ENCODE peak calls at places on chromosomes 1 and 21, in eight cellular contexts. T is lower lobe of right lung; F is OCI-LY7; R is Caco-2; Y is cardiac muscle cell; J is heart right ventricle; B is CD4-positive, CD25-positive, alpha-beta regulatory T cell; U is CD8-positive, alpha-beta T cell. S is an unnamed sample.

GRCh38 chr1:35855016-35855700 is 27.9 kb upstream of the AGO1 start:
- DNase-seq in T (no peak), F (peak; percentile 7), R (no peak), Y (no peak), J (no peak), B (no peak), U (no peak), S (no peak)

GRCh38 chr1:101043776-101044175 is 18.2 kb upstream of the DPH5 start:
- DNase-seq in T (no peak), F (no peak), R (no peak), Y (peak; percentile 19), J (no peak), B (no peak), U (no peak), S (no peak)

GRCh38 chr1:183841950-183842816 is 37.3 kb downstream of the RGL1 start:
- DNase-seq in T (no peak), F (no peak), R (no peak), Y (peak; percentile 25), J (no peak), B (peak; percentile 76), U (no peak), S (no peak)

GRCh38 chr1:175900171-175900570 is 156.8 kb upstream of the TNR start:
- DNase-seq in T (no peak), F (no peak), R (no peak), Y (no peak), J (no peak), B (no peak), U (no peak), S (no peak)

GRCh38 chr1:198623920-198624647 is 14.8 kb upstream of the PTPRC start:
- DNase-seq in T (no peak), F (peak; percentile 55), R (no peak), Y (no peak), J (no peak), B (no peak), U (no peak), S (no peak)

GRCh38 chr1:31715097-31715872 is 11.5 kb upstream of the COL16A1 start:
- DNase-seq in T (peak; percentile 82), F (peak; percentile 10), R (peak; percentile 90), Y (peak; percentile 96), J (peak; percentile 96), B (no peak), U (no peak), S (no peak)

GRCh38 chr1:202207292-202207691 is 13.7 kb downstream of the LGR6 start:
- DNase-seq in T (no peak), F (no peak), R (no peak), Y (no peak), J (no peak), B (no peak), U (no peak), S (no peak)

GRCh38 chr1:24966121-24966723 is 36.1 kb upstream of the RUNX3 start:
- DNase-seq in T (no peak), F (no peak), R (no peak), Y (no peak), J (no peak), B (no peak), U (no peak), S (no peak)

GRCh38 chr1:64884261-64885040 is 81.9 kb downstream of the JAK1 start:
- DNase-seq in T (no peak), F (no peak), R (no peak), Y (no peak), J (no peak), B (no peak), U (no peak), S (no peak)

GRCh38 chr1:23556661-23557470 is 2.4 kb downstream of the ID3 start:
- DNase-seq in T (no peak), F (peak; percentile 78), R (no peak), Y (peak; percentile 26), J (no peak), B (no peak), U (no peak), S (no peak)

GRCh38 chr1:68173283-68174172 is 58.8 kb downstream of the WLS start:
- DNase-seq in T (no peak), F (no peak), R (no peak), Y (no peak), J (no peak), B (no peak), U (no peak), S (no peak)

GRCh38 chr1:208803371-208803811 is 559.2 kb upstream of the PLXNA2 start:
- DNase-seq in T (no peak), F (no peak), R (no peak), Y (peak; percentile 63), J (no peak), B (no peak), U (no peak), S (no peak)

GRCh38 chr1:15409400-15410222 is at the start of gene EFHD2:
- DNase-seq in T (peak; percentile 93), F (peak; percentile 86), R (peak; percentile 72), Y (peak; percentile 87), J (peak; percentile 85), B (peak; percentile 84), U (peak; percentile 77), S (peak; percentile 94)

GRCh38 chr1:33005117-33005811 is 31.4 kb downstream of the AK2 start:
- DNase-seq in T (no peak), F (no peak), R (no peak), Y (no peak), J (no peak), B (no peak), U (no peak), S (no peak)

GRCh38 chr1:154752273-154753030 is 117.6 kb downstream of the KCNN3 start:
- DNase-seq in T (no peak), F (peak; percentile 11), R (no peak), Y (no peak), J (no peak), B (no peak), U (no peak), S (no peak)

GRCh38 chr1:24015226-24016210 is 35.4 kb upstream of the SRSF10 start:
- DNase-seq in T (no peak), F (no peak), R (no peak), Y (no peak), J (no peak), B (no peak), U (no peak), S (no peak)

GRCh38 chr1:197198333-197198732 is 51.9 kb upstream of the ASPM start:
- DNase-seq in T (no peak), F (no peak), R (no peak), Y (no peak), J (no peak), B (no peak), U (no peak), S (no peak)

GRCh38 chr21:23478381-23478780 is 2128.9 kb downstream of the MRPL39 start:
- DNase-seq in T (no peak), F (no peak), R (no peak), Y (no peak), J (no peak), B (no peak), U (no peak), S (no peak)
- H3K9me3 ChIP-seq in T (no peaks in the 10 kb centered on the region), F (peaks cover 36% of the 10 kb centered on the region), R (no peaks in the 10 kb centered on the region), Y (no peaks in the 10 kb centered on the region), J (no peaks in the 10 kb centered on the region), B (no peaks in the 10 kb centered on the region), U (no peaks in the 10 kb centered on the region), S (no peaks in the 10 kb centered on the region)

DNA sequence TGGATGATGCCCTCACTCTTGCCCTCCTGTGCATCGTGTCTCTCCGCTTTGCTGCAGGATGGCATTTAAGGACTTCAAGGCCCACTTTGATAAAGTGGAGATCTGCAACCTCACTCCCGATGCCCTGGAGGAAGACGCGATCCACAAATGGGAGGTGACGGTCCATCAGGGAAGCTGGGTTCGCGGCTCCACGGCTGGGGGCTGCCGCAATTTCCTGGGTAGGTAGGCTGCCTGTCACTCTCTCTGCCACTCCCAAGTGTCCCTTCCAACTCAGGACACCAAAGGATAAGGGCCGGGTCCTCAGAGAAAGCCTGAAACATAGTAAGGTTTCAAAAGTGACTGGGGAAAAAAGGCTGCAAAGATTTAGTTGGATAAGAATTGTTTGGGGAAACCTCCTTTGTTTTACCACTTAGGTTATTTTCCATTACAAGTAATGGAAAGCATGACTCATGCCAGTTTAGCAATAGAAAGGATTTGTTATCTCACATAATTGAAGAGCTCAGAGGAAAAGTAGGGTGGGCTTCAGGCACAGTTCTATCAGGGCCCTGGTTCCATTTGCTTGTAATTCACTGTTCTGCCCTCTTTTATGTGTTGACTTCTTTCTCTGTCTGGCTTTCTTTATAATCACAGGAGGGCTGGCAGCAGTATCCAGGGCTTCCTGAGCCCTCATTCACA is 31.9 kb downstream of the CAPN9 start:
- DNase-seq in T (no peak), F (no peak), R (no peak), Y (no peak), J (no peak), B (no peak), U (no peak), S (no peak)
- H3K9me3 ChIP-seq in T (no peaks in the 10 kb centered on the region), F (no peaks in the 10 kb centered on the region), R (no peaks in the 10 kb centered on the region), Y (no peaks in the 10 kb centered on the region), J (no peaks in the 10 kb centered on the region), B (no peaks in the 10 kb centered on the region), U (no peaks in the 10 kb centered on the region), S (no peaks in the 10 kb centered on the region)

GRCh38 chr1:3965693-3966092 is 65.6 kb upstream of the C1orf174 start:
- DNase-seq in T (no peak), F (no peak), R (no peak), Y (no peak), J (no peak), B (no peak), U (no peak), S (no peak)

GRCh38 chr1:3959361-3959760 is 59.3 kb upstream of the C1orf174 start:
- DNase-seq in T (no peak), F (no peak), R (no peak), Y (no peak), J (no peak), B (no peak), U (no peak), S (no peak)

GRCh38 chr1:3968851-3969250 is 68.8 kb upstream of the C1orf174 start:
- DNase-seq in T (no peak), F (peak; percentile 27), R (no peak), Y (no peak), J (no peak), B (no peak), U (no peak), S (no peak)

DNA sequence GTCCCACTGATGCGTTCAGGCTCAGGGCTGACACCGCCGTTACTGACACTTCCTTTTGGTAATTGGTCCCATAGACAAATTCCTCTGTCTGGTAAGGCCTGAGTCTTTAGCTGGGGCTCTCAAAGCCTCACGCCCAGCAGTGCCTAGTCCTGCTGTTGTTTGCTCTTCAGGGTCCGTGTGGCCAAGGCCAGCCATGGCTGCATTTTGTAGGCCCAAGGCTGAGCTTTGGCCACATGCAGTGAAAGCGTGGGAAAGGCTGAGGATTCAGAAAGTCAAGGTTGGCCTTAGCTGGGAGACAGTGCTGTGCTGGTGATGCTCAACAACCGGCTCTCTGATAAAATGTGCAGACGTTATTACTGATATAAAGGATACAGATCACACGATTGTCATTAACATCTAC is 63.5 kb upstream of the C1orf174 start:
- DNase-seq in T (no peak), F (no peak), R (no peak), Y (no peak), J (no peak), B (no peak), U (no peak), S (no peak)
- H3K9me3 ChIP-seq in T (no peaks in the 10 kb centered on the region), F (no peaks in the 10 kb centered on the region), R (no peaks in the 10 kb centered on the region), Y (no peaks in the 10 kb centered on the region), J (peaks cover under 1% of the 10 kb centered on the region), B (no peaks in the 10 kb centered on the region), U (no peaks in the 10 kb centered on the region), S (no peaks in the 10 kb centered on the region)

DNA sequence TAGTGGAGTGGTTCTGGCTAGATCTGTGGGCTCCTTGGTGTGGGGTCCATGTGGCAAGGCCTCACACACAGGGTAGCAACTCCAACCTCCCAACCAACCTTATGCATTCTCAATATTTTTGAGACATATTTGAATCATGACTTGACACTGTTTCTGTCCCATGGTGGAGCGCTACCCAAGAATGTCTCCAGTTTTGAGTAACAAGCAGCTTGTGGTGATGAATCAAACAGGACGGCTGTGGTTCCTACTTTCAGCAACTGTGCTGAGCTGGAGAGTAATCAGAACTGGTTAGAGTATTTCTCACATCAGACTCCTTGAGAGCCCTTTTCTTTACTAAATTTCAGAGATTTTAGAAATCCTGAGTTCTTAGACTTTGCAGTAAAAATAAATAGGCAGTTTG is 3.1 kb downstream of the LCE3D start:
- DNase-seq in T (no peak), F (no peak), R (no peak), Y (no peak), J (no peak), B (no peak), U (no peak), S (no peak)
- H3K9me3 ChIP-seq in T (no peaks in the 10 kb centered on the region), F (no peaks in the 10 kb centered on the region), R (no peaks in the 10 kb centered on the region), Y (no peaks in the 10 kb centered on the region), J (no peaks in the 10 kb centered on the region), B (no peaks in the 10 kb centered on the region), U (no peaks in the 10 kb centered on the region), S (no peaks in the 10 kb centered on the region)

S was measured in T-helper 17 cell.